ENCODE peak calls at places on chromosomes 13 and 19, in five cellular contexts. P is IMR-90, Q is neural progenitor cell, B is GM23338, T is GM23248. H is an unnamed sample.

GRCh38 chr13:38582133-38582532 is 104.7 kb upstream of the FREM2 start:
- DNase-seq in T (peak), P (peak), Q (peak), B (peak), H (peak)

GRCh38 chr13:53417601-53418000 is 389.0 kb downstream of the OLFM4 start:
- DNase-seq in B (no peak), Q (no peak), P (no peak), T (no peak), H (no peak)

GRCh38 chr19:12015753-12016116 is 19.7 kb downstream of the ZNF433 start:
- DNase-seq in P (no peak), T (no peak), Q (no peak), B (peak), H (no peak)

GRCh38 chr13:62512194-62513141 is 1096.8 kb upstream of the PCDH20 start:
- DNase-seq in P (peak), Q (peak), B (peak), T (peak), H (peak)

GRCh38 chr13:111314852-111315251 is 5.6 kb upstream of the TEX29 start:
- DNase-seq in B (no peak), T (peak), P (peak), Q (no peak), H (no peak)

GRCh38 chr19:51637362-51637978 is 7.3 kb upstream of the SIGLEC5 start:
- DNase-seq in B (peak), P (no peak), T (peak), Q (no peak), H (no peak)

GRCh38 chr13:75904012-75904411 is 267.9 kb downstream of the LMO7 start:
- DNase-seq in P (no peak), B (no peak), Q (no peak), T (no peak), H (no peak)

GRCh38 chr13:29498426-29499040 is 97.0 kb downstream of the SLC7A1 start:
- DNase-seq in B (no peak), T (no peak), Q (no peak), P (no peak), H (no peak)

GRCh38 chr19:7832781-7833180 is 2.8 kb downstream of the EVI5L start:
- DNase-seq in P (no peak), Q (no peak), B (no peak), T (peak), H (no peak)

GRCh38 chr19:40716031-40716654 is 543 bp downstream of the COQ8B start:
- DNase-seq in P (peak), Q (no peak), B (no peak), T (peak), H (no peak)

GRCh38 chr19:58182577-58182988 is 278 bp upstream of the ZNF274 start:
- DNase-seq in P (no peak), B (no peak), T (no peak), Q (no peak), H (no peak)

GRCh38 chr13:87052731-87053130 is 618.4 kb upstream of the SLITRK5 start:
- DNase-seq in B (no peak), P (peak), T (peak), Q (no peak), H (no peak)

GRCh38 chr13:43687038-43687437 is 99.7 kb downstream of the ENOX1 start:
- DNase-seq in T (no peak), P (no peak), Q (no peak), B (no peak), H (no peak)

GRCh38 chr13:48478401-48478800 is 54.5 kb downstream of the RCBTB2 start:
- DNase-seq in B (no peak), P (peak), Q (no peak), T (peak), H (no peak)

GRCh38 chr19:18859676-18860301 is 28.0 kb downstream of the UPF1 start:
- DNase-seq in Q (no peak), B (no peak), T (no peak), P (no peak), H (no peak)

GRCh38 chr19:7427944-7428343 is 60.9 kb downstream of the PEX11G start:
- DNase-seq in T (no peak), Q (no peak), B (no peak), P (peak), H (no peak)

GRCh38 chr13:19767966-19768365 is 14.8 kb downstream of the PSPC1 start:
- DNase-seq in P (no peak), B (no peak), Q (no peak), T (no peak), H (no peak)

GRCh38 chr19:53977991-53978731 is 13.3 kb upstream of the CACNG6 start:
- DNase-seq in Q (peak), T (peak), B (peak), P (peak), H (peak)

GRCh38 chr19:1624458-1624857 is 19.2 kb upstream of the UQCR11 start:
- DNase-seq in T (peak), Q (peak), P (peak), B (peak), H (peak)

GRCh38 chr13:50969691-50970090 is 60.1 kb downstream of the RNASEH2B start:
- DNase-seq in Q (peak), B (peak), P (no peak), T (no peak), H (peak)

GRCh38 chr13:101755228-101755887 is 302.9 kb downstream of the ITGBL1 start:
- DNase-seq in B (no peak), Q (no peak), P (no peak), T (no peak), H (no peak)

GRCh38 chr19:8221161-8221560 is 12.0 kb downstream of the CERS4 start:
- DNase-seq in Q (no peak), T (no peak), B (no peak), P (no peak), H (no peak)

GRCh38 chr19:28737021-28737525 is 475.9 kb downstream of the UQCRFS1 start:
- DNase-seq in P (peak), T (peak), Q (peak), B (peak), H (peak)

DNA sequence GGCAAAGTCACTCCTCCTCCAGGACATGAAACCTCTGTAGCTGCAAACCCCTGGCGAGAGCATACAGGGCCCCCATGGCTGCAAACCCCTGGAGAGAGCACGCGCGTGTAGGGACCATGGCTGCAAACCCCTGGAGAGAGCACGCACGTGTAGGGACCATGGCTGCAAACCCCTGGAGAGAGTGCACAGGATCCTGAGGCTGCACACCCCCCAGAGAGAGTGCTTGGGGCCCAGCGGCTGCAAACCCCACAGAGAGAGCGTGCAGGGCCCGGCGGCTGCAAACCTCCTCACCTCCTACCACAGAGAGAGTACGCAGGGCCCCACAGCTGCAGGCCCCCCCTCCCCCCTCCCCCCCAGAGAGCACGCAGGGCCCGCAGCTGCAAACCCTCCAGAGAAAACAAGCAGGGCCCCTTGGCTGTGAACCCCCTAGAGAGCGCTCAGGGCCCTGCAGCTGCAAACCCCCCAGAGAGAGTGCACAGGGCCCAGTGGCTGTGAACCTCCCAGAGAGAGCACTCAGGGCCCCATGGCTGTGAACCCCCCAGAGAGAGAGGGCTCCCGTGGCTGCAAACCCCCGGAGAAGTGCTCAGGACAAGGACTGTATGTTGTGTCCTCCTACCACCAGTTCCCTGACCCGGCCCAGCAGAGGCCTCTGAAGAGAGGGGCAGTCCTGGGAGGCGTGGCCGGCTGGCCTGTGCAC is 7.3 kb downstream of the ADPRHL1 start:
- DNase-seq in P (no peak), B (no peak), Q (no peak), T (no peak), H (no peak)
- H2AFZ ChIP-seq in P (no peak), B (no peak), Q (no peak), T (no peak), H (no peak)

GRCh38 chr19:37551123-37551993 is 43.2 kb downstream of the ZNF571 start:
- DNase-seq in P (peak), Q (no peak), B (peak), T (peak), H (no peak)
- H3K4me2 ChIP-seq in P (peak), Q (no peak), B (no peak), T (peak), H (no peak)

DNA sequence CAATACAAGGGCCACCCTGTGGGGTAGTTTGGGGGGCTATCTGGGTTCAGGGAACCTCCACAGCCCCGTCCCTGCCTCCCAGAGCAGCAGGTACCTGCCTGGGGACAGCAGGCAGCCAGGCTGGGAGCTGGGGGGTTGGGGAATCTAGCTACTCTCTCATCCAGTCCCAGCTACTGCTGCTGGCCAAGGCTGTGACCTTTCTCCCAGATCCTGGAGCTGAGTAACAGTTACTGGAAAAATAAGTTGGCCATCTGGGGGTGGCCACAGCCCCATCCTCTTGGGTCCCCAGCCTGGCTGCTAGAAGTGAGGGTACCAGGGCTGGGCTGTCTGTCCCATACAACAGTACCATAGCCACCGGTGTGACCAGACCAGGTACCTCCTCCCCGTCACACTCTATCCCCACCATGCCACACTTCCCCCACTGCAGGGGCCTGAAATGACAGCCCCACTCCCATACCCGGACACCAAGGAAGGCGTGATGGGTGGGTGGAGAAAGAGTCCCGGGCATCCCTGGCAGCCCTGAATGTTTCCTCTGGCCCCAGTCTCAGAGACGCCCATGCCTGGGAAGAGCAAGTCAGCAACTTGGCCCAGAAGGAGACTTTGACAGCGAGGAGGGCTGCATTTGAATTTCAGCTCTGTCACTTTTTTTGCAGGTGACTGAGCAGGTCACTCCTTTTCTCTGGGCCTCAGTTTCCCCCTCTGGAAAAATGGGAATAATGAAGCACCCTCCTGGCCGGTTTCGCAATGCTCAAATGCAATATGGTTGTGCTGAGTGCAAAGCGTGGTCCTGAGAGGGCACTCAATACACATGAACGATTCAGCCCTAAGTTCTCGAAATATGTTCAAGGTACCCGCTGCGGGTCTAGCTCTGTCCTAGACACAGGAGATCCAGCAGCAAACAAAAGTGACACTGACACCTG is 30.7 kb upstream of the NFIC start:
- DNase-seq in P (peak), T (peak), B (no peak), Q (no peak), H (peak)
- H3K4me3 ChIP-seq in P (no peak), T (no peak), B (no peak), Q (no peak), H (no peak)

GRCh38 chr19:13117176-13117771 is 734 bp upstream of the TRMT1 start:
- DNase-seq in T (peak), Q (no peak), P (no peak), B (no peak), H (no peak)

GRCh38 chr19:13116282-13117175 is at the start of gene TRMT1:
- DNase-seq in Q (peak), T (peak), P (peak), B (peak), H (peak)

GRCh38 chr19:13119654-13120053 is 1.6 kb downstream of the NACC1 start:
- DNase-seq in Q (no peak), B (no peak), T (peak), P (no peak), H (no peak)

GRCh38 chr19:13117772-13118423 is at the start of gene NACC1:
- DNase-seq in Q (peak), T (peak), B (peak), P (peak), H (peak)

DNA sequence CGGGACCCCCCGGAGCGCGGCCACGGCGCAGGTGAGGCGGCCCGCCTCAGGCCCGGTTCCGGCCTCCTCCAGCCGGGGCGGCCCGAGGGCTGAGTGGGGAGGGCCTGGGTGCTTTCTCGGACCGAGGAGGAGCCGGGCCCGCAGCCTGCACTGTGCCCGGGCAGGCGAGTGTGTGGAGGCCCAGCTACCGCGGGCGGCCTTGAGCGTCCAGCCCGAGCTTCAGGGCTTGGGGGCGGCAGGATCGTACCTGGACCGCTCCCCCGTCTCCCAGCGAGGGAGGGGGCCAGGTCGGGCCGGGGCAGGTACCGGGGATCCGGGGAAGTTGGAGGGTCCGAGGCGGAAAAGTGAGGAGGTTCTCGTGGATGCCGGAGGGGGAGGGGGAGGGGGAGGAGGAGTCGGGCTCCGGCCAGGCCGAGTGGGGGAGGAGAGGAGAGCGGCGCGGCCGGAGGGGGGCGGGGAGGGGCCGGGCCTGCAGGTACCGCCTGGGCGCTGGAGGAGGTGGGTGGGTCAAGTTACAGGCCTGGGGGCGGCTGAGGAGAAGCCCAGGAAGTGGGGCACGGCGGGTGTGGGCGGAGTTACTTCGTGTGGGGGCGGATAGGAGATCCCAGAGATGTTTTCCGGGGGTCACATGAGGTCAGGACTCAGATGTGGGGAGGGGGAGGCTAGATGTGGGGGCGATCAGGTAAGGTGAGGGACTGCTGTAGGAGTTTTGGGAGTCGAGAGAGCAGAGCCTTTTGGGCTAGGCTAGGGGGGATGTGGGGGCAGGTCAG is 545 bp downstream of the NACC1 start:
- DNase-seq in Q (peak), P (peak), B (peak), T (peak), H (peak)
- H2AFZ ChIP-seq in Q (no peak), P (peak), B (no peak), T (no peak), H (peak)

DNA sequence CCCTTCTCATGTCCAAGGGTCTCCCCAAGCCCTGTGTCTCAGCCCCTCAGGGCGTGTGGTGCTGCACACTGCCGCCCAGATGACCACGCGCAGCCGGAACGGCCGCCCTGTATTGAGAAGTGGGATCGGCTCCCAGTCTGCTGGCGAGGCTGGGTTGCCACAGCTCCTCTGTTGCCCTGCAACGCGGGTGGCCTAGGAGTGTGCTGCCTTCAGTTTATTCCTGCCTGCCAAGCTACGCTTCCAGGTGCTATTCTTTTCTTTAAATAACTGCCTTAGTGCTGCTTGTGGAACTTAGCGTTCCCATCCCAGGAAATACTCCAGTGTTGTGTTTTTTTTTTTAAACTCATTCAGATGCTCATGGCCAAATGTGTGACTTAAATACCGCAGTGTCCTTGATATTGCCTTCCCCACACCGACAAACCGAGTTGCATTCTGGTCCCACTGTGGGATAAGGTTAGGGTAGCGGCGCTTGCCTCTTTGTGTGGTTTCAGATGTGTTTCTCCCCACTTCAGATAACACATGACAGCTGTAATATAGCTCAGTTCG is 16.6 kb downstream of the ACTN4 start:
- DNase-seq in T (no peak), Q (no peak), B (no peak), P (no peak), H (no peak)
- H3K4me2 ChIP-seq in T (no peak), Q (peak), B (peak), P (no peak), H (peak)

H was measured in hepatocyte.